ENCODE peak calls at places on chromosomes 2 and 18, in nine cellular contexts. F is endodermal cell, T is cardiac fibroblast, L is upper lobe of right lung, X is HFFc6, Y is A549, B is kidney, R is B cell, W is testis. I is an unnamed sample.

GRCh38 chr2:42844901-42845685 is 52.7 kb upstream of the HAAO start:
- DNase-seq in F (peak; percentile 38), T (peak; percentile 25), L (peak; percentile 60), X (peak; percentile 79), Y (no peak), B (no peak), R (no peak), W (peak; percentile 57), I (no peak)

GRCh38 chr18:77032121-77032758 is 100.3 kb downstream of the MBP start:
- DNase-seq in F (no peak), T (no peak), L (no peak), X (no peak), Y (no peak), B (no peak), R (no peak), W (no peak), I (no peak)

GRCh38 chr2:70425682-70426301 is 123.9 kb upstream of the FAM136A start:
- DNase-seq in F (peak; percentile 53), T (no peak), L (peak; percentile 79), X (no peak), Y (no peak), B (no peak), R (no peak), W (no peak), I (no peak)

GRCh38 chr2:39584283-39584972 is 81.3 kb upstream of the TMEM178A start:
- DNase-seq in F (no peak), T (peak; percentile 74), L (no peak), X (peak; percentile 74), Y (no peak), B (no peak), R (no peak), W (no peak), I (no peak)

GRCh38 chr2:51420521-51420920 is 388.6 kb upstream of the NRXN1 start:
- DNase-seq in F (no peak), T (no peak), L (no peak), X (no peak), Y (no peak), B (no peak), R (no peak), W (no peak), I (no peak)

GRCh38 chr2:162114291-162114690 is 37.8 kb downstream of the GCG start:
- DNase-seq in F (no peak), T (peak; percentile 66), L (no peak), X (no peak), Y (no peak), B (no peak), R (no peak), W (no peak), I (no peak)

GRCh38 chr2:46913471-46914381 is 1.9 kb downstream of the MCFD2 start:
- DNase-seq in F (peak; percentile 61), T (peak; percentile 67), L (no peak), X (peak; percentile 75), Y (peak; percentile 33), B (no peak), R (no peak), W (peak; percentile 61), I (no peak)

GRCh38 chr2:43157506-43158232 is 68.7 kb downstream of the ZFP36L2 start:
- DNase-seq in F (no peak), T (no peak), L (peak; percentile 80), X (no peak), Y (no peak), B (no peak), R (no peak), W (no peak), I (no peak)

GRCh38 chr18:21997207-21998143 is 171.9 kb upstream of the GATA6 start:
- DNase-seq in F (peak; percentile 67), T (peak; percentile 69), L (no peak), X (peak; percentile 10), Y (peak; percentile 47), B (no peak), R (peak; percentile 35), W (no peak), I (no peak)

GRCh38 chr2:128314348-128315121 is 4.1 kb downstream of the HS6ST1 start:
- DNase-seq in F (peak; percentile 39), T (no peak), L (no peak), X (no peak), Y (no peak), B (peak; percentile 58), R (peak; percentile 17), W (peak; percentile 16), I (peak; percentile 77)

GRCh38 chr2:176781570-176782217 is 430.9 kb upstream of the HNRNPA3 start:
- DNase-seq in F (no peak), T (no peak), L (no peak), X (no peak), Y (no peak), B (no peak), R (no peak), W (no peak), I (no peak)

GRCh38 chr2:99421469-99421868 is 68.3 kb downstream of the REV1 start:
- DNase-seq in F (no peak), T (peak; percentile 49), L (no peak), X (no peak), Y (no peak), B (no peak), R (no peak), W (no peak), I (no peak)

GRCh38 chr2:144704696-144705095 is 184.8 kb upstream of the ZEB2 start:
- DNase-seq in F (no peak), T (no peak), L (no peak), X (no peak), Y (no peak), B (no peak), R (no peak), W (no peak), I (no peak)

GRCh38 chr2:10818986-10819385 is 6.4 kb upstream of the PDIA6 start:
- DNase-seq in F (no peak), T (no peak), L (no peak), X (no peak), Y (no peak), B (no peak), R (no peak), W (no peak), I (no peak)

GRCh38 chr2:10819714-10820314 is 7.2 kb upstream of the PDIA6 start:
- DNase-seq in F (no peak), T (no peak), L (no peak), X (no peak), Y (no peak), B (no peak), R (no peak), W (no peak), I (no peak)

GRCh38 chr2:10820562-10820961 is 8.0 kb upstream of the PDIA6 start:
- DNase-seq in F (no peak), T (no peak), L (no peak), X (no peak), Y (no peak), B (no peak), R (no peak), W (peak; percentile 56), I (no peak)

GRCh38 chr2:10814571-10815331 is 2.2 kb upstream of the PDIA6 start:
- DNase-seq in F (peak; percentile 77), T (no peak), L (no peak), X (no peak), Y (no peak), B (no peak), R (no peak), W (no peak), I (no peak)

DNA sequence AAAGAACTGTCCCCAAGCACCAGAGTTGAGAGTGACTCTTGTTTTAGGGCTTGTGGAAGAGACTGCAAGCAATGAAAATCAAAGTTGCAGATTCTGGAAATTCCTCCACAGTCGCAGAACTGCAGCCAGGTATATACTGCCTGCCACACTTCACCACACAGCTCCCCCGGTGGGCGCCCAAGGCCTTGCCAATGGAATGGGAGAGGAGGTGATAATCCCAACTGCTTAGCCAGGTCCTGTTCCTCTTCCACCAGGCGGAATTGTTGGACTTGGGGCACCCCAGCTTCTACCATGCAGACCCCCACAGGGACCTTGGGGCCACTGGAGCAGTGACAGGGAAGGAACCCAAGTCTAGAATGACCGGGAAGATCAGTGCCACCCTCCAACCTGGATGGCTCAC is 4.8 kb upstream of the PDIA6 start:
- DNase-seq in F (peak; percentile 92), T (no peak), L (no peak), X (no peak), Y (no peak), B (no peak), R (no peak), W (no peak), I (no peak)
- TF ChIP-seq CTCF in F (peak; percentile 85), T (peak; percentile 9), L (peak; percentile 16), X (peak; percentile 64), Y (peak; percentile 15), B (no peak), R (no peak), W (no peak), I (peak; percentile 48)

DNA sequence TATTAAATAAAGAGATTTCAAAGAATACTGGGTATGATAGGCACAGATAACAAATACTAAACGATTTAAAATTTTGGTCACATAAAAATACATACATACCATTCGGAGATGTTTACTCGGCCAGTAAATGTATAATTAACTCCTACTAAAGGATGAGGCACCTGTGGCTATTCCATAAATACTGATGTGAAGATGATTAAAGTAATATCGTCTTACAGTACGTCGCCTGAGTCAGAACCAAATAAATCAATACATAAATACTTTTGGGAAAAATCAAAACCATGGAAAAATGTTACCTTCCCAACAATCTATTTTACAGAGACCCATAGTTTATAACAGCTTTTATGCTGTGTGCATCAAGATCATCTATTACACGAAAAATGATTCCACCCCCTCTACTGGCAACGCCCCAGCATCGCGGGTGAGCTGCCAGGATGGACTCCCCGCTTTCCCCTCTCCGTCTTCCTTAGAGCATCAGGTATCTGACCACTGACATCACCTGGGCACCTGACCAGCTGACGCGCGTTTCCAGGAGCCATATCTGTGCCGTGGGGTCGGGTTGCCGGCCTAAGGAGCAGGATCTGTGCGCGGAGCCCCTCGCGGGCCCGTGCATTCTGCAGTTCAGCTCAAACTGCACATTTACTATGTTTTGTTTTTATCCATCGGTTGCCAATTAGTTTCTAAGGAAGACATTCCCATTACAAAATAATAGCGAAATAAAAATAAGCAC is 970 bp downstream of the ICA1L start:
- DNase-seq in F (peak; percentile 92), T (peak; percentile 61), L (peak; percentile 78), X (peak; percentile 48), Y (peak; percentile 83), B (peak; percentile 88), R (peak; percentile 77), W (peak; percentile 82), I (peak; percentile 87)
- TF ChIP-seq CTCF in F (peak; percentile 75), T (peak; percentile 54), L (peak; percentile 48), X (peak; percentile 73), Y (peak; percentile 56), B (peak; percentile 30), R (peak; percentile 83), W (peak; percentile 18), I (peak; percentile 75)

GRCh38 chr2:50401772-50402653 is 629.9 kb downstream of the NRXN1 start:
- DNase-seq in F (peak; percentile 90), T (peak; percentile 66), L (no peak), X (peak; percentile 2), Y (peak; percentile 73), B (no peak), R (no peak), W (peak; percentile 73), I (no peak)
- TF ChIP-seq CTCF in F (peak; percentile 96), T (peak; percentile 84), L (peak; percentile 78), X (peak; percentile 71), Y (peak; percentile 81), B (peak; percentile 57), R (peak; percentile 63), W (peak; percentile 53), I (peak; percentile 68)

DNA sequence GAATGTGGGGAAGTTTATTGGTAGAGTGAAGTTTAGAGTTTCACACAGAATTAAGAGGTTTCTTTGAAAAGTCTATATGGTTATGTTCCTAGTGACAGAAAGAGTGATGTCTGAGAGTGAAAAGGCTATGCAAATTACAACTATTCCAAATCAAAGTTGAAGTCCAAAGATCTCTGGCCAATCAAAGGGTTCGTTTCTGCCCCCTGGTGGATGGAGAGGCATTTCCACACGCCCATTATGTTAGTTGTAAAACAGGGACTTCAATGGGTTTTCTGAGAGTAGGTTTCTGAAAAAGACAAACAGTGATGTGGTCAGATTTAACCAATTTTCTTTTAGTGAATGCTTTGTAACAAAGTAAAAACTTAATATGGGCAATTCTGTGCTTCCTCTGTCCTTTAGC is 441.5 kb upstream of the POU3F3 start:
- DNase-seq in F (peak; percentile 83), T (no peak), L (no peak), X (no peak), Y (peak; percentile 35), B (no peak), R (no peak), W (peak; percentile 77), I (no peak)
- TF ChIP-seq CTCF in F (peak; percentile 91), T (no peak), L (peak; percentile 62), X (peak; percentile 53), Y (peak; percentile 46), B (peak; percentile 72), R (peak; percentile 34), W (peak; percentile 30), I (peak; percentile 59)